ENCODE peak calls at places on chromosomes 11 and 22, in five cellular contexts. K is body of pancreas, A is vagina, U is endothelial cell of umbilical vein, J is Peyer's patch. B is an unnamed sample. For H3K9me3 and H3K4me1, the result is how much of the 10 kb centered on the place peaks cover.

GRCh38 chr11:101553891-101554292 is 29.9 kb downstream of the TRPC6 start:
- DNase-seq in K (no peak), A (no peak), U (no peak), J (no peak), B (no peak)

GRCh38 chr11:84962018-84962417 is 665.1 kb downstream of the DLG2 start:
- DNase-seq in A (no peak), U (no peak), J (no peak), K (no peak), B (no peak)

GRCh38 chr11:91081440-91082088 is 858.7 kb upstream of the CHORDC1 start:
- DNase-seq in K (no peak), J (no peak), A (no peak), U (no peak), B (peak)

GRCh38 chr11:6828103-6828502 is 17.4 kb upstream of the OR10A5 start:
- DNase-seq in A (no peak), U (no peak), J (no peak), K (no peak), B (no peak)

GRCh38 chr11:69007978-69008381 is 5.1 kb downstream of the MRGPRF start:
- DNase-seq in K (no peak), A (no peak), J (no peak), U (no peak), B (no peak)

GRCh38 chr22:43297246-43298061 is 45.7 kb downstream of the SCUBE1 start:
- DNase-seq in A (no peak), J (no peak), K (no peak), U (no peak), B (no peak)

GRCh38 chr22:49961601-49962011 is 1.0 kb downstream of the PIM3 start:
- DNase-seq in A (no peak), U (peak), K (no peak), J (no peak), B (peak)

GRCh38 chr22:25970996-25971811 is 198.1 kb upstream of the SEZ6L start:
- DNase-seq in J (no peak), U (no peak), K (no peak), A (no peak), B (no peak)

GRCh38 chr11:130964393-130964792 is 48.1 kb upstream of the SNX19 start:
- DNase-seq in U (no peak), K (no peak), J (no peak), A (no peak), B (no peak)

GRCh38 chr22:17867160-17867785 is 93.0 kb upstream of the BID start:
- DNase-seq in A (no peak), K (no peak), U (no peak), J (no peak), B (no peak)

GRCh38 chr22:31829505-31829904 is 75.7 kb downstream of the DEPDC5 start:
- DNase-seq in A (no peak), J (no peak), K (no peak), U (peak), B (no peak)

GRCh38 chr22:24926849-24927579 is 19.5 kb downstream of the LHFPL7 start:
- DNase-seq in U (peak), A (no peak), K (no peak), J (no peak), B (no peak)

GRCh38 chr11:134050541-134051383 is 18.1 kb upstream of the JAM3 start:
- DNase-seq in U (peak), J (peak), K (peak), A (no peak), B (peak)

GRCh38 chr11:124839051-124839971 is 25.9 kb upstream of the ROBO3 start:
- DNase-seq in K (no peak), U (no peak), A (peak), J (no peak), B (no peak)

GRCh38 chr11:2474059-2474901 is 29.5 kb downstream of the KCNQ1 start:
- DNase-seq in J (no peak), K (no peak), A (peak), U (no peak), B (no peak)

GRCh38 chr11:18802381-18803257 is 11.0 kb upstream of the PTPN5 start:
- DNase-seq in U (peak), J (peak), A (no peak), K (peak), B (peak)

GRCh38 chr11:82183346-82183745 is 550.3 kb downstream of the FAM181B start:
- DNase-seq in J (no peak), A (no peak), K (no peak), U (no peak), B (no peak)

GRCh38 chr11:1781593-1781975 is 17.9 kb upstream of the CTSD start:
- DNase-seq in U (no peak), K (no peak), J (peak), A (no peak), B (no peak)

DNA sequence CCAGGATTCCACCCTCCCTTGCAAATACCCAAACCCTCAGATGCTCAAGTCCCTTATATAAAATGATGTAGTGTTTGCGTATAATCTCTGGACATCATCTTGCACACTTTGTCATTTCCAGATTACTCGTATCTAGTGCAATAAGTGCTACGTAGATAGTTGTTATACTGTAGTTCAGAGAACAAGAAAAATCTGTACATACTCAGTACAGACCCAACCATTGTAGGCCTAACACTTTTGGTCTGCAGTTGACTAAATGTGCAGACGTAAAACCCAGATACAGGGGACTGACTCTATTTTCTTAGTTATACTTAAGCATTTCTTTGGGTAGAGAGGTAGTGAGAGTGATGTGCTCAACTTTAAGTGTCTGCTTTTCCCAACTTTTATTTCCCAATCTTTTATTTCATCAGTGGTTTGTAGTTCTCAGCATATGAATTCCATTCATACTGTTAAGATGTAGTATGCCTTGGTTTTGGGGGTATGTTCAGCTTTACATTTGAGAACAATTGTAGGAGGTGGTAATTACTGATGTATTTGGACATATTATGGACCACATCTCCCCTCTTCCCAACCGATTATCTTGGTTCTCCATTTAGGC is 43.9 kb downstream of the DDX6 start:
- DNase-seq in U (no peak), K (no peak), A (no peak), J (no peak), B (no peak)
- TF ChIP-seq CTCF in U (no peak), K (no peak), A (no peak), J (no peak), B (no peak)

GRCh38 chr22:47310601-47311000 is 548.2 kb downstream of the TBC1D22A start:
- DNase-seq in K (no peak), U (no peak), J (no peak), A (no peak), B (no peak)
- H3K9me3 ChIP-seq in K (under half), U (under half), J (under half), A (under half), B (under half)

DNA sequence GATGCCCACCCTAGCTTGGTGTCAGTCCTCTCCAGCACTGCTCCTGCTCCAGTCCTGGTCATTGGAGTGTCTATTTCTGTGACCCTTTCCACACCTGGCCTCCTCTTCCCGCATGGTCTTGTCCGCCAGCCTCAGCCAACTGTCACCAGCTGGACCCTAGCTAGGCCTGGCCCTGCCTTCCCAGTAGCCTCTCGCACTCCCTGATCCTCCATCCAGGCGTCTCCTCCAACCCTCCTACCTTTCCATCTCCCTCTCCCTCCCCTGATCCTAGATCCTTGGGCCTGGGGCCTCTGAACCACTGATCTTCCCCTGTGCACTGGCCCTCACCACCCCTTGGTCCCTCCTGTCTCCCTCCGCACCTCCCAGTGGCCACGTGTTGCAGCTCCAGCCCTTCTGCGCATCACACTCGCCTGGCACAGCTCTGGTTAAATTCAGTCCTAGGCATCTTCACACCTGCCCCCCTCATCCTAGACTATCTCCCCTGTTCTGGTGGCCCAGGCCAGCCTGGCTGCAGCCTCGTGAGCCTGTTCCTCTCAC is 9.9 kb downstream of the SYNGR1 start:
- DNase-seq in J (no peak), A (no peak), U (no peak), K (no peak), B (no peak)
- H3K4me1 ChIP-seq in J (under half), A (half or more), U (under half), K (under half), B (under half)

GRCh38 chr11:87037450-87038234 is at the start of gene TMEM135:
- DNase-seq in J (peak), K (peak), U (peak), A (peak), B (peak)
- TF ChIP-seq CTCF in J (peak), K (peak), U (no peak), A (no peak), B (no peak)

GRCh38 chr11:55503449-55503848 is 50.8 kb upstream of the OR4C15 start:
- DNase-seq in K (no peak), A (no peak), U (no peak), J (no peak), B (no peak)
- H3K9me3 ChIP-seq in K (under half), A (under half), U (under half), J (under half), B (under half)

GRCh38 chr11:47918882-47919495 is 61.4 kb upstream of the PTPRJ start:
- DNase-seq in K (no peak), J (no peak), A (no peak), U (peak), B (no peak)
- H3K4me1 ChIP-seq in K (half or more), J (under half), A (under half), U (under half), B (under half)

B was measured in lung.